ENCODE peak calls at places on chromosomes 5 and 9, in five cellular contexts. One of them, this sample, is unnamed.

GRCh38 chr9:6566409-6567139 is 79.0 kb downstream of the GLDC start:
- DNase-seq in esophagus muscularis mucosa: no peak
- DNase-seq in hepatic stellate cell: peak
- DNase-seq in M059J: peak
- DNase-seq in GM12878: no peak
- DNase-seq in this sample: no peak

GRCh38 chr5:16609412-16609811 is 7.4 kb downstream of the RETREG1 start:
- DNase-seq in GM12878: no peak
- DNase-seq in esophagus muscularis mucosa: no peak
- DNase-seq in M059J: no peak
- DNase-seq in hepatic stellate cell: no peak
- DNase-seq in this sample: no peak

GRCh38 chr5:53095931-53096525 is 13.5 kb downstream of the MOCS2 start:
- DNase-seq in esophagus muscularis mucosa: no peak
- DNase-seq in hepatic stellate cell: no peak
- DNase-seq in GM12878: peak
- DNase-seq in M059J: peak
- DNase-seq in this sample: no peak

GRCh38 chr5:55096860-55097259 is 5.6 kb upstream of the GZMA start:
- DNase-seq in hepatic stellate cell: no peak
- DNase-seq in esophagus muscularis mucosa: no peak
- DNase-seq in GM12878: no peak
- DNase-seq in M059J: no peak
- DNase-seq in this sample: no peak

GRCh38 chr9:5110867-5111681 is 74.4 kb downstream of the INSL6 start:
- DNase-seq in GM12878: no peak
- DNase-seq in M059J: no peak
- DNase-seq in esophagus muscularis mucosa: no peak
- DNase-seq in hepatic stellate cell: no peak
- DNase-seq in this sample: no peak

GRCh38 chr5:135810188-135810943 is 24.1 kb upstream of the SLC25A48 start:
- DNase-seq in GM12878: no peak
- DNase-seq in esophagus muscularis mucosa: no peak
- DNase-seq in hepatic stellate cell: no peak
- DNase-seq in M059J: no peak
- DNase-seq in this sample: no peak

GRCh38 chr5:179371681-179372675 is 26.7 kb upstream of the ADAMTS2 start:
- DNase-seq in hepatic stellate cell: no peak
- DNase-seq in GM12878: no peak
- DNase-seq in M059J: peak
- DNase-seq in esophagus muscularis mucosa: no peak
- DNase-seq in this sample: peak

GRCh38 chr5:149420509-149421371 is 41.6 kb upstream of the IL17B start:
- DNase-seq in GM12878: no peak
- DNase-seq in esophagus muscularis mucosa: no peak
- DNase-seq in hepatic stellate cell: no peak
- DNase-seq in M059J: no peak
- DNase-seq in this sample: no peak

GRCh38 chr9:96169488-96169887 is 132.5 kb downstream of the HSD17B3 start:
- DNase-seq in esophagus muscularis mucosa: no peak
- DNase-seq in GM12878: no peak
- DNase-seq in M059J: peak
- DNase-seq in hepatic stellate cell: peak
- DNase-seq in this sample: no peak

GRCh38 chr5:133229931-133230664 is 178.3 kb downstream of the HSPA4 start:
- DNase-seq in hepatic stellate cell: no peak
- DNase-seq in esophagus muscularis mucosa: no peak
- DNase-seq in M059J: peak
- DNase-seq in GM12878: no peak
- DNase-seq in this sample: no peak

GRCh38 chr9:111588846-111589245 is 10.6 kb downstream of the PTGR1 start:
- DNase-seq in hepatic stellate cell: no peak
- DNase-seq in GM12878: no peak
- DNase-seq in M059J: no peak
- DNase-seq in esophagus muscularis mucosa: no peak
- DNase-seq in this sample: no peak

GRCh38 chr9:124869466-124869985 is 7.6 kb downstream of the ARPC5L start:
- DNase-seq in GM12878: no peak
- DNase-seq in esophagus muscularis mucosa: no peak
- DNase-seq in hepatic stellate cell: no peak
- DNase-seq in M059J: peak
- DNase-seq in this sample: no peak

GRCh38 chr5:5298068-5298633 is 124.3 kb upstream of the ICE1 start:
- DNase-seq in GM12878: no peak
- DNase-seq in hepatic stellate cell: no peak
- DNase-seq in M059J: no peak
- DNase-seq in esophagus muscularis mucosa: no peak
- DNase-seq in this sample: peak

GRCh38 chr5:68149189-68149588 is 66.4 kb upstream of the PIK3R1 start:
- DNase-seq in hepatic stellate cell: no peak
- DNase-seq in GM12878: no peak
- DNase-seq in esophagus muscularis mucosa: no peak
- DNase-seq in M059J: peak
- DNase-seq in this sample: no peak

GRCh38 chr9:10026585-10026984 is 586.2 kb downstream of the PTPRD start:
- DNase-seq in M059J: no peak
- DNase-seq in hepatic stellate cell: no peak
- DNase-seq in GM12878: no peak
- DNase-seq in esophagus muscularis mucosa: no peak
- DNase-seq in this sample: no peak

GRCh38 chr9:107665057-107665456 is 175.5 kb upstream of the KLF4 start:
- DNase-seq in hepatic stellate cell: no peak
- DNase-seq in M059J: no peak
- DNase-seq in GM12878: no peak
- DNase-seq in esophagus muscularis mucosa: no peak
- DNase-seq in this sample: no peak

GRCh38 chr5:178420424-178420823 is 169.8 kb downstream of the COL23A1 start:
- DNase-seq in GM12878: no peak
- DNase-seq in hepatic stellate cell: no peak
- DNase-seq in M059J: no peak
- DNase-seq in esophagus muscularis mucosa: no peak
- DNase-seq in this sample: no peak

GRCh38 chr5:180069589-180070247 is 1.8 kb downstream of the RNF130 start:
- DNase-seq in M059J: no peak
- DNase-seq in esophagus muscularis mucosa: no peak
- DNase-seq in hepatic stellate cell: no peak
- DNase-seq in GM12878: no peak
- DNase-seq in this sample: no peak

GRCh38 chr9:137286980-137287383 is 9.5 kb downstream of the TOR4A start:
- DNase-seq in esophagus muscularis mucosa: no peak
- DNase-seq in GM12878: no peak
- DNase-seq in M059J: peak
- DNase-seq in hepatic stellate cell: peak
- DNase-seq in this sample: no peak

GRCh38 chr5:15600035-15600434 is 100.1 kb downstream of the FBXL7 start:
- DNase-seq in hepatic stellate cell: no peak
- DNase-seq in M059J: no peak
- DNase-seq in esophagus muscularis mucosa: no peak
- DNase-seq in GM12878: no peak
- DNase-seq in this sample: no peak

GRCh38 chr5:149053027-149053705 is 9.7 kb downstream of the SH3TC2 start:
- DNase-seq in GM12878: no peak
- DNase-seq in hepatic stellate cell: no peak
- DNase-seq in esophagus muscularis mucosa: peak
- DNase-seq in M059J: peak
- DNase-seq in this sample: no peak

GRCh38 chr5:37850128-37850865 is 10.5 kb upstream of the GDNF start:
- DNase-seq in M059J: no peak
- DNase-seq in hepatic stellate cell: peak
- DNase-seq in GM12878: no peak
- DNase-seq in esophagus muscularis mucosa: no peak
- DNase-seq in this sample: no peak

GRCh38 chr5:91103353-91104061 is 279.6 kb downstream of the ARRDC3 start:
- DNase-seq in M059J: no peak
- DNase-seq in hepatic stellate cell: no peak
- DNase-seq in GM12878: no peak
- DNase-seq in esophagus muscularis mucosa: no peak
- DNase-seq in this sample: no peak